ENCODE peak calls at places on chromosomes 13 and 19, in six cellular contexts. W, D, Y, P, A and J are unnamed samples. For H3K36me3, the result is how much of the 10 kb centered on the place peaks cover.

GRCh38 chr19:34649886-34650543 is 26.9 kb downstream of the SCGB2B2 start:
- DNase-seq in W (no peak), D (no peak), Y (no peak), P (no peak), A (no peak), J (no peak)

GRCh38 chr19:36139473-36140288 is at the start of gene CAPNS1:
- DNase-seq in W (peak), D (peak), Y (peak), P (peak), A (peak), J (peak)

GRCh38 chr19:30144794-30145193 is 202.8 kb downstream of the URI1 start:
- DNase-seq in W (no peak), D (no peak), Y (no peak), P (no peak), A (no peak), J (no peak)

GRCh38 chr19:51422053-51422448 is 4.6 kb upstream of the SIGLEC10 start:
- DNase-seq in W (peak), D (peak), Y (peak), P (peak), A (peak), J (peak)

GRCh38 chr13:113610266-113610665 is 25.7 kb downstream of the TFDP1 start:
- DNase-seq in W (no peak), D (no peak), Y (no peak), P (no peak), A (no peak), J (no peak)

GRCh38 chr13:61728468-61728867 is 312.8 kb upstream of the PCDH20 start:
- DNase-seq in W (no peak), D (peak), Y (no peak), P (no peak), A (peak), J (no peak)

GRCh38 chr19:43300876-43301765 is 31.8 kb upstream of the PSG9 start:
- DNase-seq in W (no peak), D (no peak), Y (no peak), P (no peak), A (no peak), J (no peak)

GRCh38 chr13:112652512-112653458 is 37.1 kb upstream of the ATP11A start:
- DNase-seq in W (no peak), D (no peak), Y (no peak), P (no peak), A (no peak), J (no peak)

GRCh38 chr13:28000567-28000966 is 12.1 kb upstream of the URAD start:
- DNase-seq in W (no peak), D (no peak), Y (no peak), P (no peak), A (no peak), J (no peak)

GRCh38 chr19:21604941-21605548 is 99.6 kb downstream of the ZNF429 start:
- DNase-seq in W (no peak), D (no peak), Y (no peak), P (no peak), A (peak), J (no peak)

GRCh38 chr13:60679131-60679530 is 282.1 kb downstream of the TDRD3 start:
- DNase-seq in W (no peak), D (no peak), Y (no peak), P (no peak), A (no peak), J (no peak)

GRCh38 chr19:30049226-30049625 is 107.2 kb downstream of the URI1 start:
- DNase-seq in W (no peak), D (no peak), Y (no peak), P (no peak), A (no peak), J (no peak)

GRCh38 chr19:37251308-37252229 is 33.6 kb downstream of the ZNF383 start:
- DNase-seq in W (no peak), D (peak), Y (peak), P (peak), A (peak), J (peak)

GRCh38 chr13:46317120-46317519 is 69.9 kb downstream of the RUBCNL start:
- DNase-seq in W (no peak), D (peak), Y (no peak), P (no peak), A (no peak), J (no peak)

GRCh38 chr19:53432088-53432661 is 391 bp downstream of the ZNF761 start:
- DNase-seq in W (no peak), D (peak), Y (peak), P (peak), A (peak), J (no peak)

GRCh38 chr13:50344717-50345116 is 329.5 kb downstream of the KCNRG start:
- DNase-seq in W (no peak), D (no peak), Y (no peak), P (no peak), A (no peak), J (no peak)

GRCh38 chr13:26051231-26052135 is at the start of gene SHISA2:
- DNase-seq in W (no peak), D (peak), Y (peak), P (peak), A (peak), J (no peak)

GRCh38 chr19:35717665-35718344 is at the start of gene KMT2B:
- DNase-seq in W (no peak), D (no peak), Y (no peak), P (no peak), A (peak), J (no peak)

GRCh38 chr13:48583859-48584311 is 51.0 kb upstream of the RCBTB2 start:
- DNase-seq in W (no peak), D (no peak), Y (no peak), P (no peak), A (no peak), J (no peak)

GRCh38 chr13:38979891-38980627 is 10.6 kb downstream of the STOML3 start:
- DNase-seq in W (no peak), D (no peak), Y (peak), P (peak), A (no peak), J (no peak)

GRCh38 chr13:40787062-40787461 is 2.3 kb upstream of the SLC25A15 start:
- DNase-seq in W (no peak), D (peak), Y (no peak), P (no peak), A (no peak), J (no peak)

GRCh38 chr13:50016421-50016820 is 1.2 kb downstream of the KCNRG start:
- DNase-seq in W (no peak), D (no peak), Y (no peak), P (no peak), A (no peak), J (no peak)

GRCh38 chr13:110233682-110234280 is 73.2 kb downstream of the COL4A1 start:
- DNase-seq in W (no peak), D (peak), Y (no peak), P (no peak), A (no peak), J (peak)

GRCh38 chr19:4474504-4475136 is 2.5 kb downstream of the HDGFL2 start:
- DNase-seq in W (no peak), D (peak), Y (no peak), P (no peak), A (peak), J (no peak)

GRCh38 chr13:33761744-33762143 is 56.2 kb upstream of the RFC3 start:
- DNase-seq in W (no peak), D (no peak), Y (no peak), P (no peak), A (peak), J (no peak)

GRCh38 chr19:3365447-3366103 is 808 bp upstream of the NFIC start:
- DNase-seq in W (no peak), D (peak), Y (peak), P (peak), A (peak), J (peak)

GRCh38 chr13:78182813-78183212 is 264.2 kb upstream of the EDNRB start:
- DNase-seq in W (no peak), D (no peak), Y (no peak), P (no peak), A (no peak), J (no peak)

GRCh38 chr13:78609464-78610205 is 6.3 kb upstream of the POU4F1 start:
- DNase-seq in W (no peak), D (no peak), Y (no peak), P (no peak), A (peak), J (no peak)

GRCh38 chr13:102702965-102703720 is 8.3 kb upstream of the METTL21C start:
- DNase-seq in W (no peak), D (no peak), Y (no peak), P (no peak), A (peak), J (no peak)

GRCh38 chr13:53121131-53121773 is 92.6 kb downstream of the OLFM4 start:
- DNase-seq in W (no peak), D (no peak), Y (no peak), P (no peak), A (no peak), J (no peak)

GRCh38 chr19:29576761-29577661 is 29.1 kb upstream of the POP4 start:
- DNase-seq in W (no peak), D (no peak), Y (no peak), P (no peak), A (no peak), J (no peak)

GRCh38 chr13:21676611-21677021 is 5.7 kb downstream of the FGF9 start:
- DNase-seq in W (no peak), D (no peak), Y (no peak), P (no peak), A (peak), J (no peak)

GRCh38 chr19:48737360-48737998 is 2.9 kb downstream of the RASIP1 start:
- DNase-seq in W (no peak), D (no peak), Y (no peak), P (no peak), A (peak), J (no peak)

GRCh38 chr19:6667114-6667627 is 2.8 kb downstream of the TNFSF14 start:
- DNase-seq in W (peak), D (no peak), Y (no peak), P (no peak), A (no peak), J (no peak)

GRCh38 chr19:863305-863620 is 3.8 kb downstream of the CFD start:
- DNase-seq in W (no peak), D (no peak), Y (no peak), P (no peak), A (no peak), J (no peak)
- H3K4me3 ChIP-seq in W (peak), D (no peak), Y (peak), P (peak), A (no peak), J (no peak)

GRCh38 chr19:46746281-46746965 is at the start of gene STRN4:
- DNase-seq in W (peak), D (peak), Y (peak), P (peak), A (peak), J (no peak)
- H3K36me3 ChIP-seq in W (under half), D (under half), Y (under half), P (under half), A (under half), J (under half)

GRCh38 chr13:98592353-98592740 is 15.4 kb upstream of the STK24 start:
- DNase-seq in W (no peak), D (no peak), Y (no peak), P (no peak), A (no peak), J (no peak)

GRCh38 chr13:98586400-98587144 is 9.7 kb upstream of the STK24 start:
- DNase-seq in W (no peak), D (no peak), Y (no peak), P (no peak), A (no peak), J (no peak)

GRCh38 chr13:98595134-98595533 is 18.2 kb upstream of the STK24 start:
- DNase-seq in W (no peak), D (no peak), Y (no peak), P (no peak), A (no peak), J (no peak)

GRCh38 chr13:98585946-98586345 is 9.0 kb upstream of the STK24 start:
- DNase-seq in W (no peak), D (no peak), Y (no peak), P (no peak), A (no peak), J (no peak)

DNA sequence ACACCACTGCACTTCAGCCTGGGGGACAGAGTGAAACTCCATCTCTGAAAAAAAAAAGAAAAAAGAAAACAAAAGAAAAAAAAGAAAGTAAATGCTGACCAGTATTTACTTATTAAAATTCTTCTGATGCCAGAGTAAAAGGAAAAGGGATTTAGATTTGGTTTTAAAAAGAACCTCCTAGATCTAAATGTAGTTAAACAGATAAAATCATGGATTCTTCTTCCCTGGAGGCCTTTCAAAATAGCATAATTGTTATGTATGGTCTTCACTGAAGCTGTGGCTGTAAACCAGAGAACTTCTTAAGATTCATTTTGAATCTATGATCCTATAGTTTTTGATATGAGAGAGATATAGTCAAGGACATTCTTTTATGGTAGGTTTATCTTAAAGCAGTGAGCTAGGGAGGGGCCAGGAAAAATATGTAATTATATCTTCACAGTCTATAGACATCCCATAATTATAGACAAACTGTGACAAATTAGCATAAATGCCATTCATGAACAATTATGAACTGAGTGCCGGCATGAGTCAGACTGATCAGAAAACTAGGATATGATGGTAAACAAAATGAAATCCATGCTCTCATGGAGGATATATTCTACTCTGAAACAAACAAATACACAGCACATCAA is 14.9 kb upstream of the STK24 start:
- DNase-seq in W (no peak), D (no peak), Y (no peak), P (no peak), A (no peak), J (no peak)
- H3K27ac ChIP-seq in W (no peak), D (no peak), Y (no peak), P (no peak), A (no peak), J (no peak)

GRCh38 chr19:39937792-39938191 is 3.4 kb upstream of the FCGBP start:
- DNase-seq in W (no peak), D (no peak), Y (no peak), P (no peak), A (no peak), J (no peak)

GRCh38 chr19:39941151-39941550 is 6.7 kb upstream of the FCGBP start:
- DNase-seq in W (no peak), D (no peak), Y (no peak), P (no peak), A (no peak), J (no peak)

GRCh38 chr19:39937094-39937493 is 2.7 kb upstream of the FCGBP start:
- DNase-seq in W (no peak), D (no peak), Y (no peak), P (no peak), A (no peak), J (no peak)

GRCh38 chr19:39941615-39942507 is 7.4 kb upstream of the FCGBP start:
- DNase-seq in W (peak), D (peak), Y (no peak), P (no peak), A (no peak), J (no peak)

GRCh38 chr19:39940221-39940833 is 5.9 kb upstream of the FCGBP start:
- DNase-seq in W (no peak), D (no peak), Y (no peak), P (no peak), A (peak), J (no peak)
- H3K4me3 ChIP-seq in W (no peak), D (no peak), Y (no peak), P (no peak), A (no peak), J (no peak)

GRCh38 chr13:93729383-93729782 is 502.8 kb downstream of the GPC6 start:
- DNase-seq in W (no peak), D (no peak), Y (no peak), P (no peak), A (no peak), J (no peak)
- H3K36me3 ChIP-seq in W (under half), D (under half), Y (under half), P (under half), A (under half), J (under half)

GRCh38 chr13:51594432-51594831 is 10.2 kb downstream of the WDFY2 start:
- DNase-seq in W (no peak), D (no peak), Y (no peak), P (no peak), A (no peak), J (no peak)

GRCh38 chr13:51589793-51590192 is 5.5 kb downstream of the WDFY2 start:
- DNase-seq in W (no peak), D (peak), Y (no peak), P (no peak), A (no peak), J (no peak)

GRCh38 chr13:51588406-51588949 is 4.2 kb downstream of the WDFY2 start:
- DNase-seq in W (no peak), D (no peak), Y (no peak), P (no peak), A (no peak), J (no peak)

GRCh38 chr13:51590231-51590630 is 6.0 kb downstream of the WDFY2 start:
- DNase-seq in W (no peak), D (peak), Y (no peak), P (no peak), A (no peak), J (no peak)

DNA sequence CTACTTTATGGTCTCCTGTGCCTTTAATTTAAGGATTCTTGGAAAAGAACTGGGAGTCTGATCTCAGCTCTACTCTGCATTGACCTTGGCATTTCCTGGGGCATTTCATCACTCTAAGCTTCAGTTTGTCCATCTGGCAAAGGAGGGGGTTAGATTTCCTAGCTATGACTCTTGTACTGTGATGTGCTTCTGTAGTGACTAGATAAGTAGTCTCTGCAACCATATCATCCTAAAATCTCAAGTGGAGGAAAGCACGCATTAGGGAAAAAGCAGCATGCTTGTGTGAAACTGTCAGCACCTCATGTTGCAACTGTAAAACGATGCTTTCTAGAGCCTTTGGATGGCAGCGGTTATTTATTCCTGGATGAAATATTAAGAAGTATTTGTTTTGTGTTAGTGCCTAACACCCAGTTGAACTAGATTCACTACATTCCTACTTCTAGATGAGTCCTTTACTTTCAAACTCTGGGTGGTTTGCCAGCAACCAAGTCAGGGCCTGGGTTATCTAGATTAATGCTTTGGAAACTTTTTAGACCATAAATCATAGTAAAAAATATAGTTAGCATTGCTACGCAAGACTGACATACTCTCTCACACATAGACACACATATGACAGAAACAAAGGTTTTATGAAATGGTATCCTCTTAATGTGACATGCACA is 6.8 kb downstream of the WDFY2 start:
- DNase-seq in W (no peak), D (peak), Y (no peak), P (no peak), A (peak), J (peak)
- H3K27ac ChIP-seq in W (no peak), D (peak), Y (peak), P (peak), A (peak), J (peak)

GRCh38 chr19:16143399-16144215 is at the start of gene HSH2D:
- DNase-seq in W (peak), D (no peak), Y (peak), P (peak), A (no peak), J (peak)

GRCh38 chr19:16153582-16154336 is 10.3 kb downstream of the HSH2D start:
- DNase-seq in W (no peak), D (no peak), Y (no peak), P (no peak), A (no peak), J (no peak)

GRCh38 chr19:16146112-16146511 is 2.6 kb downstream of the HSH2D start:
- DNase-seq in W (no peak), D (no peak), Y (no peak), P (no peak), A (no peak), J (no peak)

GRCh38 chr19:16144216-16144581 is 714 bp downstream of the HSH2D start:
- DNase-seq in W (no peak), D (no peak), Y (no peak), P (no peak), A (peak), J (no peak)

DNA sequence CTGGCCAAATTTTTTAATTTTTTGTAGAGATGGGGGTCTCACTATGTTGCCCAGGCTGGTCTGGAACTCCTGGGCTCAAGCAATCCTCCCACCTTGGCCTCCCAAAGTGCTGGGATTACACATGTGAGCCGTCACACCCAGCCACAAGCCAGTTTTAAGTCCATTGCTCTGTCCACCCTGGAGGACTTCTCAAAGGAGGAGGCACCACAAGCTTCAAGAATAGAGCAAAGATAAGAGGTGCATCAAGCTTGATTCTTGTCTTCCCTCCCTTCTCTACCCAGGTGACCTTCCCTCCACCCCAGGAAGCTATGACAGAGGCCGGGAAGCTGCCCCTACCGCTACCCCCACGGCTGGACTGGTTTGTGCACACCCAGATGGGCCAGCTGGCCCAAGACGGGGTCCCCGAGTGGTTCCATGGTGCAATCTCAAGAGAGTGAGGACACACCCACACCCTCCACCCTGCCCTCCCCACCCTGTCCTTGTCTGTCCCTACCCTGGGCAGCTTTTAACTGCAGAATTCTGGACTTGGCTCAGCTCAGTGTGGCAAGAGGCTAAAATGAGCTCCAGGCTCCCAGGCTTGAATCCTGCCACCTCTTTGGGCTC is 5.1 kb downstream of the HSH2D start:
- DNase-seq in W (no peak), D (no peak), Y (no peak), P (no peak), A (peak), J (no peak)
- H3K4me3 ChIP-seq in W (no peak), D (no peak), Y (no peak), P (no peak), A (no peak), J (no peak)